ENCODE peak calls at places on chromosomes 4 and X, in four cellular contexts. R is lower lobe of right lung, W is mesendoderm, X is cardiac muscle cell. H is an unnamed sample. For H3K27me3 and H3K36me3, the result is how much of the 10 kb centered on the place peaks cover.

GRCh38 chrX:71623714-71624113 is 5.4 kb upstream of the CXCR3 start:
- DNase-seq in R (no peak), W (no peak), X (no peak), H (no peak)

GRCh38 chr4:26964512-26964911 is 103.9 kb downstream of the STIM2 start:
- DNase-seq in R (no peak), W (no peak), X (no peak), H (no peak)

GRCh38 chr4:129455462-129455861 is 359.5 kb downstream of the C4orf33 start:
- DNase-seq in R (no peak), W (no peak), X (peak), H (no peak)

GRCh38 chrX:18490816-18491215 is 65.4 kb downstream of the CDKL5 start:
- DNase-seq in R (no peak), W (no peak), X (peak), H (no peak)

GRCh38 chr4:146333187-146333894 is 119.0 kb downstream of the REELD1 start:
- DNase-seq in R (no peak), W (no peak), X (peak), H (no peak)

GRCh38 chrX:135596495-135596894 is 76.0 kb downstream of the INTS6L start:
- DNase-seq in R (peak), W (peak), X (peak), H (peak)

GRCh38 chr4:167897116-167897515 is 195.2 kb upstream of the ANXA10 start:
- DNase-seq in R (no peak), W (peak), X (peak), H (peak)

GRCh38 chr4:110619401-110620247 is 3.3 kb downstream of the PITX2 start:
- DNase-seq in R (no peak), W (peak), X (no peak), H (peak)

GRCh38 chr4:47686294-47686872 is 151.5 kb downstream of the CORIN start:
- DNase-seq in R (peak), W (peak), X (peak), H (peak)

GRCh38 chrX:44011505-44011904 is 38.3 kb upstream of the NDP start:
- DNase-seq in R (no peak), W (no peak), X (no peak), H (no peak)

GRCh38 chr4:80335226-80335553 is 340 bp upstream of the CFAP299 start:
- DNase-seq in R (no peak), W (no peak), X (no peak), H (no peak)
- H3K4me3 ChIP-seq in R (peak), W (no peak), X (peak), H (peak)

GRCh38 chrX:48998391-48998790 is 3.7 kb downstream of the GRIPAP1 start:
- DNase-seq in R (no peak), W (no peak), X (peak), H (no peak)

GRCh38 chrX:48999030-48999429 is 3.0 kb downstream of the GRIPAP1 start:
- DNase-seq in R (no peak), W (no peak), X (no peak), H (no peak)

GRCh38 chrX:48996969-48997368 is 5.1 kb downstream of the GRIPAP1 start:
- DNase-seq in R (no peak), W (peak), X (no peak), H (peak)

GRCh38 chrX:48997865-48998264 is 4.2 kb downstream of the GRIPAP1 start:
- DNase-seq in R (no peak), W (no peak), X (no peak), H (no peak)

GRCh38 chrX:48997455-48997854 is 4.6 kb downstream of the GRIPAP1 start:
- DNase-seq in R (no peak), W (no peak), X (no peak), H (no peak)
- H3K27me3 ChIP-seq in R (under half), W (under half), X (under half), H (under half)

GRCh38 chr4:7763788-7764187 is 175.9 kb downstream of the AFAP1 start:
- DNase-seq in R (no peak), W (peak), X (peak), H (no peak)
- H3K36me3 ChIP-seq in R (half or more), W (under half), X (under half), H (under half)

GRCh38 chr4:734951-735350 is 29.3 kb downstream of the PCGF3 start:
- DNase-seq in R (no peak), W (no peak), X (no peak), H (no peak)
- H3K4me3 ChIP-seq in R (no peak), W (no peak), X (no peak), H (no peak)

DNA sequence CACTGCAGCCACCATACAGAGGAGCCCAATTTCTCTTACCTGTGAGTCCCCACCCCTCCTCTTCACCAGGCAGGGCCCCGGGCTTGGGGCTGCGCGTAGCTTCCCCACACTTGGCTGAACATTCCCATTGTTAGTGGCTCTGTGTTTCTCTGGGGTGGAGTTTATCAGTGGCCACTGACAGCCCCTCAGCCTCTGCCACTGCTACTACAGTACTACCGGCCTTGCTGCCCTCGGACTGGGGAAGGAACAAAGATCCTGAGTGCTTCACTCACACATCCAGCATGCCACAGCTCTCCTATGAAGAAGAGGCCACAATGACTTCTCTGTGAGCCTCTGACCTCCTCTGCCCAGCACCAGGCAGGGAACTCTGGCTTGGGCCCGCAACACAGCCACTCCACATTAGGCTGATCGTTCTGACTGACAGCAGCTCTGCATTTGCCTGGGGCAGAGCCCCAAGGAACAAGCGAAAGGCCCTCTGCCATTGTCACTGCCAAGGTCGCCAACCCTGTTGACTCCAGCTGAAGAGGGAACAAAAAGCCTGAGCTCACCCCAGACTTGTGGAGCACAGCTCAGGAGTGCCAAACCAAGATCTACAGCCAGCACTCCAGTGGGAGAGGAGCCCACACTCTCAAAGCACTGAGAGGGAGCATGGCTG is 24.0 kb downstream of the ABCB7 start:
- DNase-seq in R (no peak), W (no peak), X (no peak), H (no peak)
- H3K27me3 ChIP-seq in R (under half), W (under half), X (under half), H (under half)